ENCODE peak calls at places on chromosomes 7 and 10, in five cellular contexts. C is cardiac fibroblast, M is AG04450, A is endothelial cell of umbilical vein, Y is IMR-90. H is an unnamed sample.

GRCh38 chr7:8637322-8637721 is 203.9 kb downstream of the NXPH1 start:
- DNase-seq in C (no peak), M (no peak), A (no peak), Y (no peak), H (no peak)

GRCh38 chr10:44233561-44234470 is 151.1 kb downstream of the CXCL12 start:
- DNase-seq in C (peak), M (peak), A (no peak), Y (no peak), H (no peak)

GRCh38 chr7:30475580-30475979 is 3.0 kb downstream of the NOD1 start:
- DNase-seq in C (no peak), M (no peak), A (peak), Y (no peak), H (no peak)

GRCh38 chr10:128069351-128070051 is 56.7 kb downstream of the MKI67 start:
- DNase-seq in C (peak), M (peak), A (peak), Y (peak), H (peak)

GRCh38 chr10:132659206-132660091 is 121.9 kb downstream of the INPP5A start:
- DNase-seq in C (no peak), M (no peak), A (no peak), Y (no peak), H (no peak)

GRCh38 chr10:70847666-70848360 is 32.1 kb downstream of the SGPL1 start:
- DNase-seq in C (no peak), M (no peak), A (no peak), Y (peak), H (no peak)

GRCh38 chr10:58511765-58512469 is 755 bp upstream of the BICC1 start:
- DNase-seq in C (peak), M (no peak), A (no peak), Y (peak), H (no peak)

GRCh38 chr7:92788559-92789183 is 47.7 kb downstream of the CDK6 start:
- DNase-seq in C (no peak), M (no peak), A (no peak), Y (no peak), H (no peak)

GRCh38 chr7:110977127-110977776 is 113.7 kb upstream of the LRRN3 start:
- DNase-seq in C (no peak), M (no peak), A (no peak), Y (no peak), H (no peak)

GRCh38 chr7:47292832-47293309 is 289.0 kb downstream of the TNS3 start:
- DNase-seq in C (no peak), M (no peak), A (no peak), Y (peak), H (no peak)

GRCh38 chr7:158534598-158534997 is 53.0 kb downstream of the PTPRN2 start:
- DNase-seq in C (no peak), M (no peak), A (no peak), Y (no peak), H (no peak)

GRCh38 chr7:29126804-29127203 is 19.5 kb downstream of the CPVL start:
- DNase-seq in C (no peak), M (no peak), A (peak), Y (no peak), H (no peak)

GRCh38 chr7:92461027-92462003 is 14.0 kb downstream of the GATAD1 start:
- DNase-seq in C (peak), M (no peak), A (peak), Y (peak), H (peak)

GRCh38 chr10:60236869-60237524 is 152.7 kb downstream of the ANK3 start:
- DNase-seq in C (peak), M (no peak), A (peak), Y (no peak), H (no peak)

GRCh38 chr10:131355116-131355515 is 43.6 kb upstream of the TCERG1L start:
- DNase-seq in C (no peak), M (no peak), A (no peak), Y (no peak), H (no peak)

GRCh38 chr10:97891497-97892167 is 42.0 kb downstream of the GOLGA7B start:
- DNase-seq in C (no peak), M (no peak), A (no peak), Y (no peak), H (no peak)

GRCh38 chr10:85613391-85613790 is 753.2 kb downstream of the GRID1 start:
- DNase-seq in C (no peak), M (no peak), A (no peak), Y (no peak), H (no peak)

GRCh38 chr7:77348371-77348813 is 67.8 kb downstream of the GSAP start:
- DNase-seq in C (peak), M (peak), A (peak), Y (peak), H (peak)

GRCh38 chr10:77504870-77505257 is 132.7 kb downstream of the KCNMA1 start:
- DNase-seq in C (peak), M (no peak), A (no peak), Y (peak), H (no peak)

GRCh38 chr10:239109-239508 is 103.9 kb downstream of the ZMYND11 start:
- DNase-seq in C (peak), M (no peak), A (no peak), Y (peak), H (no peak)

GRCh38 chr10:124290095-124290795 is 128.5 kb downstream of the OAT start:
- DNase-seq in C (peak), M (no peak), A (no peak), Y (peak), H (peak)

DNA sequence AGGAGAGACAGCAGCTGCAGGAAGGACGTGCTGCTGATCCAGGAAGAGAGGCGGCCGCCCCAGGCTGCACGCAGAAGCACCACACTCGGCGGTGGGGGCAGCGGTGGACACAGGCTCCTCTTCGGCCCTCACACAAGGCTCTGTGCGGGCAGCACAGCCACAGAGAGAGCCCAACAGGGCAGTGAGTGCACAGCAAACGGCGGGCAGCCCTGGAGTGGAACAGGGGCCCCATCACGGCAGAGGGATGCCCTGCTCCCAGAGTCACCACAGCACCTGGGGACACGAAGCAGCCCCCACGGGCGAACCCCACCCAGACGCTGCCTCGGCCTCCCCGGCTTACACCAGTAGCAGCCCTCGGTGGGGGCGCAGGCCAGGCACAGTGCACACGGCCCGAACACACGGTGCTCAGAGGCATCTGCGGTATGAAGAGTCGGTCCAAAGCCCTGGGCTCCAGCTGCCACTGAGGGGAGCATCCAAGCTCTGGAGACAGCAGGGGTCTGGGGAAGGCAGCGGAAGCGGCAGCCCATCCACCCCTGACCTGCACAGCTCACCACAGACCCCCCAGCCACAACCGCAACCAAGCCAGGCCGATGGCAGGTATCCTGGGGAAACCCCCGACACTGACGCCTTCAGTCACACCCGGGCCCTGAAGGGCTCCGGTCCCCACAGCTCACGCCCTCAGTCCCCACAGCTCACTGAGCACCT is 16.8 kb downstream of the NUDT1 start:
- DNase-seq in C (no peak), M (no peak), A (no peak), Y (no peak), H (no peak)
- H3K4me3 ChIP-seq in C (no peak), M (no peak), A (no peak), Y (no peak), H (no peak)

GRCh38 chr10:129958686-129959543 is 5.2 kb downstream of the EBF3 start:
- DNase-seq in C (peak), M (no peak), A (no peak), Y (no peak), H (no peak)

GRCh38 chr10:129960493-129961273 is 3.4 kb downstream of the EBF3 start:
- DNase-seq in C (no peak), M (no peak), A (no peak), Y (no peak), H (no peak)

GRCh38 chr10:129958118-129958685 is 5.9 kb downstream of the EBF3 start:
- DNase-seq in C (peak), M (no peak), A (no peak), Y (no peak), H (no peak)

GRCh38 chr10:129961274-129961839 is 2.7 kb downstream of the EBF3 start:
- DNase-seq in C (peak), M (no peak), A (no peak), Y (no peak), H (no peak)

DNA sequence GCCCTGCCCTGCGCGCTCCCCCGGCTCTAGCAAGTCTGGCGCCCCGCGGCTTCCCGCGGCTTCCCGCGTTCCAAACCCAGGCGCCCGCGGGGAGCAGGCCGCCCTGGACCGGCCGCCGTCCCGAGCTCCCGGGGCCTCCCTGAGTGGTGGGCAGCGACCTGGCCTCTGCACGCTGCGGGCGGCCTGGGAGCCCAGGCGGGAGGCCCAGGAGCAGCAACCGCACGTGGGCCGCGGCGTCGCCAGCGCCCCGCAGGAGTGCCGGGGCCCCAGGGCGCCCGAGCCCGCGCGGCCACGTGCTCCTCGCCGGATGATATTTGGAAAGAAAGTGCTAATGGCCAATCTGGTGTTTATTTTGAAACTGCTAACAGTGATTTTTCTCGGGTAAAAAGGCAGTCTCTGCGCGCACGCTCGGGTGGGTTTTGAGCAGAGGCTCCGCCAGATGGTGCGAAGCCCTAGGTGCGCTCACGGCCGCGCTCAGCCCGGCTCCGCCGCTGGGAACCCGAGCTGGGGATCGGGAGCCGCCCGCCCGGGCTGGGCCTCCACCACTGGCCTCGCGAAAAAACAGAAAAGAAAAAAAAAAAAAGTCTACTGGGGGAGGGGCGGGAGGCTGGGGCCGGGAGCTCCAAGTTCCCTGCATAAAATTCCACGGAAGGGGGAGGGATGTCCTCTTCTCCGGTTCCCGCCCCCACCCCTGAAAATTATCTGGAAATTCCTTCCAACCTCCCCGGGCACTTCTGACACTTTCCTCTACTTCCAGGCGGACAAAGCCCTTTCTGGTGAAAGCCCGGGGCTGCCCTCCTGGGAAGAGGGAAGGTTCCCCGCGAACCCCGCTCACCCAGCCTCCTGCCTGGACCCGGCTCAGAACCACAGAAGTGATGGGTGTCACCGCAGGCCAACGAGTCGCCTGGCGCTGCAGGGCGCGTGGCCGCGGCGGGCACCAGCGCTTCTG is 4.3 kb downstream of the EBF3 start:
- DNase-seq in C (peak), M (no peak), A (no peak), Y (no peak), H (no peak)
- H3K4me3 ChIP-seq in C (peak), M (no peak), A (no peak), Y (no peak), H (peak)

GRCh38 chr10:5416981-5417380 is 4.6 kb downstream of the NET1 start:
- DNase-seq in C (no peak), M (no peak), A (no peak), Y (no peak), H (no peak)
- H3K4me3 ChIP-seq in C (no peak), M (no peak), A (no peak), Y (no peak), H (no peak)

DNA sequence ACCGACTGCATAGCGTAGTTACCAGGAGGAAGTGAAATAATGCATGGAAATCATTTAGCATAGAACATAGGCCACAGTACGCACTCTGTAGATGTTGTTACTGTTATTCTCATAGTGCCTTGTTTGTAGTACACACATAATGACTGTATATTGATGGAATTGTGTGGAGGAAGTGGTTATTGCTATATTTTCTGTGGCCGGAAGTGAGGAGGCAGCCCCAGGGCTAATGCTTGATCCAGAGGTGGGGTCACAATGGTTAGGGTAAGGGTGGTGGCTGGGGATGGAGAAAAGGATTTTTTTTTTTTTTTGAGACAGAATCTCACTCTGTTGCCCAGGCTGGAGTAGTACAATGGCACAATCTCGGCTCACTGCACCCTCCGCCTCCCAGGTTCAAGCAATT is 4.5 kb upstream of the MGAM start:
- DNase-seq in C (no peak), M (no peak), A (no peak), Y (no peak), H (no peak)
- H3K4me3 ChIP-seq in C (no peak), M (no peak), A (no peak), Y (no peak), H (no peak)

DNA sequence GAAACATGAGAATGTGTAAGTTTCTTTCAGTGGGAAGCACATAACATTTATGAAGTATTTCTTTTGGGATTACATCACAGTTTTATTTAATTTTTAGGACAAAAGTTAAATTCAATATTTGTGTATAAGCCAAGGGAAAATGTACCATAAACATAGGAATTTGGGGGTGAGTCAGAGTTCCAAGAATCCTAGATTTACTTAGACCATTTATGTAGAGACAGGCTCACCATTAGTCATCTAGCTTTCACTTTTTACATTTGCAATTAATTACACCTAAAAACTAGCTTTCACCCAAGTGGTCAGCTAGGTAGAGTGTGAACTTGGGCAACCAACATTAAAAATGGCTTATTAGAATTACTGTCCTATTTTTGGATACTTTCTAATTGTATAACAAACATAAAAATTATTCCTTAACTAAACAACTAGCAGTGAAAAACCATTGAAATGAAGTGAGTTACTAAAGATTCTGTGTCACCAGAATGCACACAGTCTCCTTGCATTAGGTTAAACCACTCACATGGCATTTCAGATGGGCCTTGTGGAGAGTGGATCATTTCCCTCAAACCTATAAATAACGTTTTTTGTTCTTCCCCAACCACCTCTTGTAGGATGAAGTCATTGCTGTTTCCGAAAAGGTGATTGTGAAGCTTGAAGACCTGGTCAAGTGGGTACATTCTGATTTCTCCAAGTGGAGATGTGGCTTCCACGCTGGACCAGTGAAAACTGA is 38.2 kb downstream of the ARID5B start:
- DNase-seq in C (peak), M (no peak), A (peak), Y (peak), H (peak)
- H3K4me3 ChIP-seq in C (no peak), M (no peak), A (no peak), Y (no peak), H (no peak)

DNA sequence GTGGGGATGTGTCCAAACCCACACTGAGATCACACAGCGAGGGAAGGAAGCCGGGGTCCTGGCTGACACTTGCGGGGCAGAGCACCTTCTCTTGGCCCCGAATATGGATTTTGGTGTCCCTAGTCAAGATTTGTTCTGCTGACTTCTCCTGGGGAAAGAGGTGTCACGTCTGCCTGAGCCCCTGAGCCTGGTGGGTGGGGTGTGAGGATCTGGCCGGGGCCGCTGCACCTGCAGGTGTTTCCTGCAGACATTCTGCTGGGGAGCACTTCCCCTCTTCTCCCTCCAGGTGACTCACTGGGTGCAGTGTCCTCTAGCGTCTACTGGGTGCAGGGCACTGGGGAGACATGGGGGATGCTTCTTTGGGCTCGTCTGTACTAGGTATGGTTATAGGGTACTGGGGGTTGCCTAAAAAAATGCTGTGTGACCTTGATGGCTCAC is 99.2 kb downstream of the GRK5 start:
- DNase-seq in C (peak), M (no peak), A (peak), Y (no peak), H (no peak)
- H3K4me3 ChIP-seq in C (no peak), M (no peak), A (no peak), Y (no peak), H (no peak)

GRCh38 chr10:62268399-62269076 is at the start of gene RTKN2:
- DNase-seq in C (peak), M (peak), A (peak), Y (peak), H (peak)

GRCh38 chr10:62264702-62265436 is 3.8 kb downstream of the RTKN2 start:
- DNase-seq in C (peak), M (peak), A (peak), Y (peak), H (peak)

GRCh38 chr10:62268027-62268398 is 631 bp downstream of the RTKN2 start:
- DNase-seq in C (no peak), M (no peak), A (no peak), Y (no peak), H (no peak)

GRCh38 chr10:62266147-62266546 is 2.5 kb downstream of the RTKN2 start:
- DNase-seq in C (no peak), M (no peak), A (no peak), Y (no peak), H (no peak)

DNA sequence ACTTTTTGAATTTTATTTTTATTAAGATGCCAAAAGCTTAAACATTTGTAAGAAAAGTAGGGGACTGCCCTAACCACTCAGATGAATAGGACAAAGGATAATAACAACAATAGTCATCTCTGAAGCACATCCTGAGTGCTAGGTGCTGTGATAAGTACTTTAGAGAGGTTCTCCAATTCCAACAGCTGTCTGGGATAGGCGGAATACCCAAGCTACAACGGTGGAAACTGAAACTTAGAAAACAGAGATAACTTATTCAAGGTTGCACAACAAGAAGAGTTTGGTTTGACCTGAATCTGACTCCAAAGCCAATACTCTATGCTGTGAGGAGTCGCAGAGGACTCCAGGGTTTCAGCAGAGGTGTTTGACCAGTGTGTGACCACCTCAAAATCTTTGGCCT is 2.0 kb downstream of the RTKN2 start:
- DNase-seq in C (no peak), M (no peak), A (no peak), Y (no peak), H (no peak)
- H3K4me3 ChIP-seq in C (no peak), M (no peak), A (no peak), Y (no peak), H (no peak)

DNA sequence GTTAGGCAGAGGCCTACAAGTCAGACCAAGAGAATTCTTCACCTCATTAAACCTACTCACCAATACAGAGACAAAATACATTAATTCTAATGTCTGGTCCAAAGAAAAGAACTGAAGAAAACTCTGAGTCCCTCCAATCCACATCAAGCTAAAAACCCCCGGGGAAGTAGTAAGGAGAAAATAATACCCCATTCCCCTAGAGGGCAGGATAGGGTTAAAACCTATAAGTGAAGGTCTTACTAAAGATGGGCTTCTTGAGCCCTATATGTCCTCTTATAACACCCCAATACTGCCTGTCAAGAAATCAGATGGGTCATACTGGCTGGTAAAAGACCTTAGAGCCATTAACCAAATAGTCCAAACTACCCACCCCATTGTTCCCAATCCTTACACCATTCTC is 141.3 kb upstream of the TMEM106B start:
- DNase-seq in C (no peak), M (no peak), A (no peak), Y (no peak), H (no peak)
- H3K4me3 ChIP-seq in C (no peak), M (no peak), A (no peak), Y (no peak), H (no peak)